ENCODE peak calls at places on chromosomes 4 and X, in seven cellular contexts. T, M, X, R, Z, J and A are unnamed samples.

GRCh38 chr4:61373901-61374611 is 173.9 kb downstream of the ADGRL3 start:
- DNase-seq in X (no peak), J (peak; percentile 61), M (no peak), T (no peak), R (no peak), Z (no peak), A (no peak)

GRCh38 chrX:23513121-23513520 is 154.2 kb upstream of the PRDX4 start:
- DNase-seq in R (no peak), M (no peak), X (no peak), J (peak; percentile 7), T (no peak), Z (no peak), A (no peak)

GRCh38 chr4:41360214-41360910 is 103.6 kb downstream of the UCHL1 start:
- DNase-seq in T (no peak), J (peak; percentile 59), Z (peak; percentile 82), M (peak; percentile 85), R (peak; percentile 74), X (no peak), A (no peak)

GRCh38 chr4:16443504-16444088 is 217.3 kb upstream of the TAPT1 start:
- DNase-seq in Z (no peak), X (peak; percentile 15), R (peak; percentile 26), J (peak; percentile 34), T (no peak), M (no peak), A (peak; percentile 25)

GRCh38 chr4:141686929-141687328 is 50.5 kb downstream of the IL15 start:
- DNase-seq in R (no peak), M (no peak), J (peak; percentile 49), X (no peak), Z (no peak), T (no peak), A (no peak)

GRCh38 chr4:89298160-89298559 is 9.4 kb downstream of the GPRIN3 start:
- DNase-seq in T (no peak), R (no peak), J (no peak), Z (no peak), M (no peak), X (no peak), A (no peak)

GRCh38 chr4:1635452-1635851 is 48.7 kb downstream of the FAM53A start:
- DNase-seq in Z (no peak), X (no peak), M (no peak), J (no peak), R (no peak), T (no peak), A (no peak)

GRCh38 chr4:145830699-145831098 is 107.9 kb downstream of the ZNF827 start:
- DNase-seq in M (no peak), T (no peak), R (no peak), Z (no peak), X (no peak), J (no peak), A (no peak)

GRCh38 chr4:156251373-156252065 is 297.9 kb upstream of the CTSO start:
- DNase-seq in M (no peak), X (no peak), Z (no peak), T (no peak), J (no peak), R (no peak), A (no peak)

GRCh38 chr4:150126880-150127236 is 48.6 kb downstream of the DCLK2 start:
- DNase-seq in X (no peak), M (no peak), Z (no peak), R (no peak), T (no peak), J (peak; percentile 85), A (no peak)

GRCh38 chr4:123120473-123120872 is 198.1 kb upstream of the NUDT6 start:
- DNase-seq in T (no peak), J (peak; percentile 64), M (no peak), Z (no peak), R (no peak), X (no peak), A (peak; percentile 76)